ENCODE peak calls at places on chromosomes 1 and 21, in ten cellular contexts. One of them, this sample, is unnamed.

GRCh38 chr1:67560580-67561285 is 124.3 kb upstream of the GADD45A start:
- DNase-seq in GM12865: no peak
- DNase-seq in IMR-90: peak; percentile 18
- DNase-seq in NCI-H2029: no peak
- DNase-seq in activated CD8-positive, alpha-beta memory T cell treated with anti-CD3 and anti-CD28 coated beads, Interleukin-2, amount 50 U/mL, for 48 hours: no peak
- DNase-seq in H54: no peak
- DNase-seq in lung: no peak
- DNase-seq in heart left ventricle: no peak
- DNase-seq in prostate gland: no peak
- DNase-seq in RCC 7860: no peak
- DNase-seq in this sample: no peak

GRCh38 chr1:152191260-152191659 is 32.2 kb upstream of the RPTN start:
- DNase-seq in GM12865: no peak
- DNase-seq in IMR-90: no peak
- DNase-seq in NCI-H2029: no peak
- DNase-seq in activated CD8-positive, alpha-beta memory T cell treated with anti-CD3 and anti-CD28 coated beads, Interleukin-2, amount 50 U/mL, for 48 hours: no peak
- DNase-seq in H54: no peak
- DNase-seq in lung: no peak
- DNase-seq in heart left ventricle: no peak
- DNase-seq in prostate gland: peak; percentile 44
- DNase-seq in RCC 7860: no peak
- DNase-seq in this sample: peak; percentile 54

GRCh38 chr1:217089239-217090014 is 366.2 kb upstream of the ESRRG start:
- DNase-seq in GM12865: no peak
- DNase-seq in IMR-90: peak; percentile 61
- DNase-seq in NCI-H2029: no peak
- DNase-seq in activated CD8-positive, alpha-beta memory T cell treated with anti-CD3 and anti-CD28 coated beads, Interleukin-2, amount 50 U/mL, for 48 hours: no peak
- DNase-seq in H54: peak; percentile 32
- DNase-seq in lung: no peak
- DNase-seq in heart left ventricle: peak; percentile 29
- DNase-seq in prostate gland: peak; percentile 51
- DNase-seq in RCC 7860: peak; percentile 43
- DNase-seq in this sample: no peak

GRCh38 chr1:52413410-52414104 is 9.2 kb downstream of the PRPF38A start:
- DNase-seq in GM12865: no peak
- DNase-seq in IMR-90: peak; percentile 50
- DNase-seq in NCI-H2029: no peak
- DNase-seq in activated CD8-positive, alpha-beta memory T cell treated with anti-CD3 and anti-CD28 coated beads, Interleukin-2, amount 50 U/mL, for 48 hours: no peak
- DNase-seq in H54: no peak
- DNase-seq in lung: no peak
- DNase-seq in heart left ventricle: no peak
- DNase-seq in prostate gland: no peak
- DNase-seq in RCC 7860: no peak
- DNase-seq in this sample: no peak

GRCh38 chr1:229037806-229038405 is 233.0 kb upstream of the RAB4A start:
- DNase-seq in GM12865: no peak
- DNase-seq in IMR-90: peak; percentile 13
- DNase-seq in NCI-H2029: no peak
- DNase-seq in activated CD8-positive, alpha-beta memory T cell treated with anti-CD3 and anti-CD28 coated beads, Interleukin-2, amount 50 U/mL, for 48 hours: no peak
- DNase-seq in H54: no peak
- DNase-seq in lung: no peak
- DNase-seq in heart left ventricle: no peak
- DNase-seq in prostate gland: no peak
- DNase-seq in RCC 7860: no peak
- DNase-seq in this sample: no peak

GRCh38 chr1:186404454-186405051 is 28.9 kb downstream of the ODR4 start:
- DNase-seq in GM12865: peak; percentile 51
- DNase-seq in IMR-90: peak; percentile 76
- DNase-seq in NCI-H2029: peak; percentile 20
- DNase-seq in activated CD8-positive, alpha-beta memory T cell treated with anti-CD3 and anti-CD28 coated beads, Interleukin-2, amount 50 U/mL, for 48 hours: no peak
- DNase-seq in H54: no peak
- DNase-seq in lung: no peak
- DNase-seq in heart left ventricle: no peak
- DNase-seq in prostate gland: no peak
- DNase-seq in RCC 7860: peak; percentile 23
- DNase-seq in this sample: no peak

GRCh38 chr1:143699115-143699514 is 272.7 kb downstream of the FAM72C start:
- DNase-seq in GM12865: no peak
- DNase-seq in IMR-90: no peak
- DNase-seq in NCI-H2029: no peak
- DNase-seq in activated CD8-positive, alpha-beta memory T cell treated with anti-CD3 and anti-CD28 coated beads, Interleukin-2, amount 50 U/mL, for 48 hours: no peak
- DNase-seq in H54: no peak
- DNase-seq in lung: no peak
- DNase-seq in heart left ventricle: no peak
- DNase-seq in prostate gland: no peak
- DNase-seq in RCC 7860: no peak
- DNase-seq in this sample: no peak

GRCh38 chr1:242784807-242785206 is 260.3 kb upstream of the PLD5 start:
- DNase-seq in GM12865: no peak
- DNase-seq in IMR-90: no peak
- DNase-seq in NCI-H2029: no peak
- DNase-seq in activated CD8-positive, alpha-beta memory T cell treated with anti-CD3 and anti-CD28 coated beads, Interleukin-2, amount 50 U/mL, for 48 hours: no peak
- DNase-seq in H54: no peak
- DNase-seq in lung: no peak
- DNase-seq in heart left ventricle: no peak
- DNase-seq in prostate gland: no peak
- DNase-seq in RCC 7860: peak; percentile 37
- DNase-seq in this sample: no peak

GRCh38 chr1:15469836-15470495 is 5.9 kb upstream of the CELA2B start:
- DNase-seq in GM12865: no peak
- DNase-seq in IMR-90: no peak
- DNase-seq in NCI-H2029: no peak
- DNase-seq in activated CD8-positive, alpha-beta memory T cell treated with anti-CD3 and anti-CD28 coated beads, Interleukin-2, amount 50 U/mL, for 48 hours: no peak
- DNase-seq in H54: no peak
- DNase-seq in lung: no peak
- DNase-seq in heart left ventricle: no peak
- DNase-seq in prostate gland: no peak
- DNase-seq in RCC 7860: no peak
- DNase-seq in this sample: no peak

GRCh38 chr21:37551406-37552355 is 185.1 kb downstream of the DYRK1A start:
- DNase-seq in GM12865: no peak
- DNase-seq in IMR-90: no peak
- DNase-seq in NCI-H2029: peak; percentile 56
- DNase-seq in activated CD8-positive, alpha-beta memory T cell treated with anti-CD3 and anti-CD28 coated beads, Interleukin-2, amount 50 U/mL, for 48 hours: no peak
- DNase-seq in H54: peak; percentile 52
- DNase-seq in lung: peak; percentile 59
- DNase-seq in heart left ventricle: no peak
- DNase-seq in prostate gland: no peak
- DNase-seq in RCC 7860: peak; percentile 40
- DNase-seq in this sample: peak; percentile 43

GRCh38 chr1:181117648-181118449 is 29.3 kb downstream of the IER5 start:
- DNase-seq in GM12865: no peak
- DNase-seq in IMR-90: peak; percentile 67
- DNase-seq in NCI-H2029: peak; percentile 47
- DNase-seq in activated CD8-positive, alpha-beta memory T cell treated with anti-CD3 and anti-CD28 coated beads, Interleukin-2, amount 50 U/mL, for 48 hours: no peak
- DNase-seq in H54: no peak
- DNase-seq in lung: peak; percentile 93
- DNase-seq in heart left ventricle: no peak
- DNase-seq in prostate gland: no peak
- DNase-seq in RCC 7860: no peak
- DNase-seq in this sample: no peak

GRCh38 chr1:157112186-157112867 is 12.7 kb upstream of the ETV3L start:
- DNase-seq in GM12865: no peak
- DNase-seq in IMR-90: no peak
- DNase-seq in NCI-H2029: no peak
- DNase-seq in activated CD8-positive, alpha-beta memory T cell treated with anti-CD3 and anti-CD28 coated beads, Interleukin-2, amount 50 U/mL, for 48 hours: peak; percentile 45
- DNase-seq in H54: no peak
- DNase-seq in lung: no peak
- DNase-seq in heart left ventricle: no peak
- DNase-seq in prostate gland: no peak
- DNase-seq in RCC 7860: no peak
- DNase-seq in this sample: no peak

GRCh38 chr1:91617242-91617837 is 116.7 kb downstream of the CDC7 start:
- DNase-seq in GM12865: peak; percentile 62
- DNase-seq in IMR-90: no peak
- DNase-seq in NCI-H2029: peak; percentile 3
- DNase-seq in activated CD8-positive, alpha-beta memory T cell treated with anti-CD3 and anti-CD28 coated beads, Interleukin-2, amount 50 U/mL, for 48 hours: no peak
- DNase-seq in H54: no peak
- DNase-seq in lung: no peak
- DNase-seq in heart left ventricle: peak; percentile 48
- DNase-seq in prostate gland: no peak
- DNase-seq in RCC 7860: no peak
- DNase-seq in this sample: no peak

GRCh38 chr21:15138475-15138874 is 73.7 kb upstream of the NRIP1 start:
- DNase-seq in GM12865: no peak
- DNase-seq in IMR-90: no peak
- DNase-seq in NCI-H2029: peak; percentile 52
- DNase-seq in activated CD8-positive, alpha-beta memory T cell treated with anti-CD3 and anti-CD28 coated beads, Interleukin-2, amount 50 U/mL, for 48 hours: no peak
- DNase-seq in H54: no peak
- DNase-seq in lung: no peak
- DNase-seq in heart left ventricle: no peak
- DNase-seq in prostate gland: no peak
- DNase-seq in RCC 7860: no peak
- DNase-seq in this sample: no peak

GRCh38 chr1:11998636-11999035 is 18.4 kb downstream of the MFN2 start:
- DNase-seq in GM12865: no peak
- DNase-seq in IMR-90: no peak
- DNase-seq in NCI-H2029: no peak
- DNase-seq in activated CD8-positive, alpha-beta memory T cell treated with anti-CD3 and anti-CD28 coated beads, Interleukin-2, amount 50 U/mL, for 48 hours: no peak
- DNase-seq in H54: no peak
- DNase-seq in lung: no peak
- DNase-seq in heart left ventricle: no peak
- DNase-seq in prostate gland: no peak
- DNase-seq in RCC 7860: no peak
- DNase-seq in this sample: no peak

GRCh38 chr1:234072793-234073192 is 168.3 kb downstream of the SLC35F3 start:
- DNase-seq in GM12865: no peak
- DNase-seq in IMR-90: no peak
- DNase-seq in NCI-H2029: no peak
- DNase-seq in activated CD8-positive, alpha-beta memory T cell treated with anti-CD3 and anti-CD28 coated beads, Interleukin-2, amount 50 U/mL, for 48 hours: no peak
- DNase-seq in H54: no peak
- DNase-seq in lung: no peak
- DNase-seq in heart left ventricle: no peak
- DNase-seq in prostate gland: no peak
- DNase-seq in RCC 7860: no peak
- DNase-seq in this sample: no peak

GRCh38 chr21:44285547-44285992 is at the start of gene AIRE:
- DNase-seq in GM12865: no peak
- DNase-seq in IMR-90: peak; percentile 29
- DNase-seq in NCI-H2029: no peak
- DNase-seq in activated CD8-positive, alpha-beta memory T cell treated with anti-CD3 and anti-CD28 coated beads, Interleukin-2, amount 50 U/mL, for 48 hours: no peak
- DNase-seq in H54: no peak
- DNase-seq in lung: no peak
- DNase-seq in heart left ventricle: peak; percentile 26
- DNase-seq in prostate gland: no peak
- DNase-seq in RCC 7860: no peak
- DNase-seq in this sample: no peak

GRCh38 chr1:208803371-208803811 is 559.2 kb upstream of the PLXNA2 start:
- DNase-seq in GM12865: peak; percentile 24
- DNase-seq in IMR-90: no peak
- DNase-seq in NCI-H2029: no peak
- DNase-seq in activated CD8-positive, alpha-beta memory T cell treated with anti-CD3 and anti-CD28 coated beads, Interleukin-2, amount 50 U/mL, for 48 hours: no peak
- DNase-seq in H54: no peak
- DNase-seq in lung: no peak
- DNase-seq in heart left ventricle: no peak
- DNase-seq in prostate gland: no peak
- DNase-seq in RCC 7860: no peak
- DNase-seq in this sample: no peak

GRCh38 chr1:245380790-245381535 is 226.2 kb downstream of the KIF26B start:
- DNase-seq in GM12865: no peak
- DNase-seq in IMR-90: no peak
- DNase-seq in NCI-H2029: no peak
- DNase-seq in activated CD8-positive, alpha-beta memory T cell treated with anti-CD3 and anti-CD28 coated beads, Interleukin-2, amount 50 U/mL, for 48 hours: no peak
- DNase-seq in H54: no peak
- DNase-seq in lung: no peak
- DNase-seq in heart left ventricle: no peak
- DNase-seq in prostate gland: no peak
- DNase-seq in RCC 7860: no peak
- DNase-seq in this sample: no peak

GRCh38 chr1:186708578-186709203 is 28.5 kb upstream of the PTGS2 start:
- DNase-seq in GM12865: no peak
- DNase-seq in IMR-90: peak; percentile 62
- DNase-seq in NCI-H2029: no peak
- DNase-seq in activated CD8-positive, alpha-beta memory T cell treated with anti-CD3 and anti-CD28 coated beads, Interleukin-2, amount 50 U/mL, for 48 hours: no peak
- DNase-seq in H54: no peak
- DNase-seq in lung: no peak
- DNase-seq in heart left ventricle: no peak
- DNase-seq in prostate gland: no peak
- DNase-seq in RCC 7860: no peak
- DNase-seq in this sample: no peak

GRCh38 chr1:30129421-30130055 is 593.8 kb downstream of the MATN1 start:
- DNase-seq in GM12865: no peak
- DNase-seq in IMR-90: no peak
- DNase-seq in NCI-H2029: no peak
- DNase-seq in activated CD8-positive, alpha-beta memory T cell treated with anti-CD3 and anti-CD28 coated beads, Interleukin-2, amount 50 U/mL, for 48 hours: no peak
- DNase-seq in H54: no peak
- DNase-seq in lung: no peak
- DNase-seq in heart left ventricle: no peak
- DNase-seq in prostate gland: no peak
- DNase-seq in RCC 7860: no peak
- DNase-seq in this sample: no peak

GRCh38 chr1:23556661-23557470 is 2.4 kb downstream of the ID3 start:
- DNase-seq in GM12865: peak; percentile 66
- DNase-seq in IMR-90: peak; percentile 86
- DNase-seq in NCI-H2029: peak; percentile 64
- DNase-seq in activated CD8-positive, alpha-beta memory T cell treated with anti-CD3 and anti-CD28 coated beads, Interleukin-2, amount 50 U/mL, for 48 hours: no peak
- DNase-seq in H54: no peak
- DNase-seq in lung: no peak
- DNase-seq in heart left ventricle: no peak
- DNase-seq in prostate gland: no peak
- DNase-seq in RCC 7860: peak; percentile 84
- DNase-seq in this sample: no peak

GRCh38 chr1:208544058-208544457 is 299.9 kb upstream of the PLXNA2 start:
- DNase-seq in GM12865: no peak
- DNase-seq in IMR-90: no peak
- DNase-seq in NCI-H2029: no peak
- DNase-seq in activated CD8-positive, alpha-beta memory T cell treated with anti-CD3 and anti-CD28 coated beads, Interleukin-2, amount 50 U/mL, for 48 hours: no peak
- DNase-seq in H54: no peak
- DNase-seq in lung: no peak
- DNase-seq in heart left ventricle: no peak
- DNase-seq in prostate gland: no peak
- DNase-seq in RCC 7860: no peak
- DNase-seq in this sample: no peak